ENCODE peak calls at places on chromosomes 16 and 17, in five cellular contexts. Q, C, S, K and O are unnamed samples.

GRCh38 chr17:16371742-16372141 is 9.1 kb upstream of the UBB start:
- DNase-seq in Q (peak), C (no peak), S (no peak), K (no peak), O (peak)

GRCh38 chr16:82509636-82510035 is 117.1 kb upstream of the CDH13 start:
- DNase-seq in Q (no peak), C (no peak), S (no peak), K (peak), O (peak)

GRCh38 chr16:84854759-84855158 is 35.0 kb downstream of the CRISPLD2 start:
- DNase-seq in Q (peak), C (no peak), S (no peak), K (no peak), O (peak)

GRCh38 chr17:79033741-79034501 is 10.0 kb downstream of the C1QTNF1 start:
- DNase-seq in Q (no peak), C (no peak), S (peak), K (peak), O (peak)

GRCh38 chr17:39144414-39144813 is 7.0 kb downstream of the PLXDC1 start:
- DNase-seq in Q (peak), C (no peak), S (peak), K (peak), O (peak)

GRCh38 chr17:49588726-49589555 is 13.3 kb downstream of the NXPH3 start:
- DNase-seq in Q (peak), C (no peak), S (no peak), K (no peak), O (peak)

GRCh38 chr17:74218436-74218835 is 5.1 kb downstream of the TTYH2 start:
- DNase-seq in Q (no peak), C (no peak), S (no peak), K (no peak), O (no peak)

GRCh38 chr17:52383493-52384100 is 225.1 kb upstream of the CA10 start:
- DNase-seq in Q (peak), C (peak), S (peak), K (peak), O (peak)

GRCh38 chr16:47574091-47575054 is 113.2 kb downstream of the PHKB start:
- DNase-seq in Q (peak), C (peak), S (no peak), K (no peak), O (peak)

GRCh38 chr17:37392024-37392590 is 14.5 kb downstream of the ACACA start:
- DNase-seq in Q (peak), C (no peak), S (peak), K (no peak), O (peak)

GRCh38 chr16:12245923-12246290 is 269.4 kb downstream of the SNX29 start:
- DNase-seq in Q (no peak), C (no peak), S (peak), K (no peak), O (no peak)

GRCh38 chr17:48952904-48953303 is 8.3 kb upstream of the SNF8 start:
- DNase-seq in Q (no peak), C (peak), S (no peak), K (no peak), O (no peak)

GRCh38 chr17:59565959-59566324 is 532 bp downstream of the DHX40 start:
- DNase-seq in Q (peak), C (peak), S (peak), K (peak), O (peak)

GRCh38 chr16:79437764-79438728 is 162.5 kb downstream of the MAF start:
- DNase-seq in Q (no peak), C (no peak), S (peak), K (peak), O (no peak)

GRCh38 chr17:57746221-57746620 is 1.1 kb upstream of the CCDC182 start:
- DNase-seq in Q (no peak), C (no peak), S (no peak), K (no peak), O (no peak)

GRCh38 chr16:49587051-49587450 is 213.4 kb downstream of the C16orf78 start:
- DNase-seq in Q (no peak), C (no peak), S (no peak), K (no peak), O (no peak)

GRCh38 chr16:70663524-70664324 is 17.4 kb downstream of the IL34 start:
- DNase-seq in Q (no peak), C (no peak), S (no peak), K (peak), O (no peak)

GRCh38 chr17:41551370-41551769 is 20.5 kb downstream of the KRT9 start:
- DNase-seq in Q (peak), C (no peak), S (no peak), K (no peak), O (peak)